ENCODE peak calls at places on chromosomes 4 and X, in seven cellular contexts. P is GM12864; U is AG20443; A is lung microvascular endothelial cell; H is stromal cell of bone marrow; V is NAMALWA; R is central memory CD4-positive, alpha-beta T cell. D is an unnamed sample.
A peak's percentile ranks its signal among the peaks of the same experiment; 100 is the strongest.

GRCh38 chrX:143437439-143437838 is 79.8 kb downstream of the SPANXN3 start:
- DNase-seq in P (no peak), U (no peak), A (no peak), H (no peak), V (peak; percentile 28), R (no peak), D (peak; percentile 2)

GRCh38 chr4:76784237-76784636 is 113.7 kb downstream of the SOWAHB start:
- DNase-seq in P (no peak), U (no peak), A (no peak), H (no peak), V (peak; percentile 21), R (no peak), D (no peak)

GRCh38 chrX:40694833-40695232 is 40.5 kb downstream of the MED14 start:
- DNase-seq in P (no peak), U (no peak), A (peak; percentile 26), H (no peak), V (no peak), R (no peak), D (no peak)

GRCh38 chr4:85210353-85210752 is 243.9 kb upstream of the WDFY3 start:
- DNase-seq in P (no peak), U (no peak), A (no peak), H (no peak), V (no peak), R (no peak), D (no peak)

GRCh38 chr4:126533176-126533575 is 1099.6 kb upstream of the INTU start:
- DNase-seq in P (no peak), U (no peak), A (no peak), H (peak; percentile 3), V (no peak), R (no peak), D (no peak)

GRCh38 chrX:22395372-22395771 is 122.7 kb downstream of the CBLL2 start:
- DNase-seq in P (no peak), U (no peak), A (peak; percentile 73), H (no peak), V (no peak), R (no peak), D (no peak)

GRCh38 chr4:185717018-185717726 is 94.8 kb downstream of the SORBS2 start:
- DNase-seq in P (no peak), U (no peak), A (peak; percentile 90), H (no peak), V (no peak), R (no peak), D (no peak)

GRCh38 chr4:5956285-5957021 is 61.8 kb downstream of the C4orf50 start:
- DNase-seq in P (no peak), U (no peak), A (peak; percentile 58), H (no peak), V (no peak), R (no peak), D (no peak)

GRCh38 chrX:125205084-125205917 is 114.4 kb upstream of the TEX13C start:
- DNase-seq in P (no peak), U (peak; percentile 23), A (no peak), H (peak; percentile 2), V (no peak), R (no peak), D (no peak)

GRCh38 chr4:5728451-5728850 is 17.4 kb downstream of the EVC start:
- DNase-seq in P (no peak), U (no peak), A (no peak), H (no peak), V (no peak), R (no peak), D (no peak)